ENCODE peak calls at places on chromosome 20, in ten cellular contexts. G is iPS-NIHi11, S is fibroblast of pulmonary artery, U is ascending aorta, B is anterior cingulate cortex, V is Kasumi-1, O is GM23248, E is HL-60, F is memory B cell, T is M059J. K is an unnamed sample.

GRCh38 chr20:21315138-21315537 is 12.0 kb downstream of the XRN2 start:
- DNase-seq in V (peak), E (peak), T (peak), U (no peak), G (no peak), O (peak), B (no peak), S (peak), F (no peak), K (no peak)

GRCh38 chr20:62685781-62686555 is 22.7 kb upstream of the NTSR1 start:
- DNase-seq in O (no peak), S (no peak), U (peak), E (peak), T (no peak), G (no peak), F (no peak), V (peak), B (no peak), K (peak)

GRCh38 chr20:18919996-18920395 is 106.4 kb downstream of the SCP2D1 start:
- DNase-seq in F (no peak), U (no peak), E (no peak), B (no peak), S (no peak), O (no peak), T (no peak), G (no peak), V (no peak), K (no peak)

GRCh38 chr20:61694666-61695065 is 371.0 kb downstream of the TAF4 start:
- DNase-seq in V (no peak), S (no peak), B (no peak), O (no peak), E (no peak), U (no peak), F (no peak), T (no peak), G (no peak), K (no peak)

GRCh38 chr20:19688031-19688806 is 69.8 kb upstream of the RIN2 start:
- DNase-seq in V (no peak), U (peak), O (peak), F (no peak), E (peak), G (peak), T (peak), S (peak), B (peak), K (no peak)

GRCh38 chr20:50385733-50386640 is 124.2 kb upstream of the PTPN1 start:
- DNase-seq in F (no peak), O (no peak), G (no peak), V (peak), T (no peak), S (no peak), B (no peak), E (no peak), U (no peak), K (no peak)

GRCh38 chr20:13302647-13303425 is 81.8 kb downstream of the ISM1 start:
- DNase-seq in U (no peak), T (peak), S (peak), G (peak), E (peak), B (no peak), V (peak), O (peak), F (no peak), K (no peak)

GRCh38 chr20:57435498-57436222 is 44.5 kb downstream of the RBM38 start:
- DNase-seq in G (peak), U (peak), E (peak), T (peak), V (peak), F (no peak), S (no peak), O (no peak), B (peak), K (peak)

GRCh38 chr20:2297352-2297717 is 1.5 kb downstream of the TGM3 start:
- DNase-seq in G (peak), F (no peak), V (no peak), S (no peak), T (peak), E (no peak), B (no peak), U (no peak), O (no peak), K (no peak)

K was measured in NCI-H2107.